ENCODE peak calls at places on chromosomes 6 and 20, in seven cellular contexts. S, C, Z, T, R, V and D are unnamed samples.

GRCh38 chr20:15930324-15931305 is 642.6 kb downstream of the KIF16B start:
- DNase-seq in Z (peak), R (peak), S (no peak), T (peak), C (no peak), V (no peak), D (no peak)

GRCh38 chr6:122042851-122043250 is 356.6 kb upstream of the HSF2 start:
- DNase-seq in Z (no peak), C (no peak), R (no peak), V (no peak), S (no peak), T (peak), D (peak)

GRCh38 chr6:11163932-11164331 is 52.4 kb upstream of the ERVFRD-1 start:
- DNase-seq in C (no peak), Z (no peak), S (no peak), V (no peak), T (no peak), R (no peak), D (no peak)

GRCh38 chr6:159169193-159169555 is at the start of gene FNDC1:
- DNase-seq in Z (no peak), T (no peak), V (peak), S (peak), C (peak), R (peak), D (peak)

GRCh38 chr6:5411414-5411813 is 150.1 kb downstream of the FARS2 start:
- DNase-seq in T (no peak), V (no peak), R (no peak), C (no peak), Z (no peak), S (no peak), D (no peak)

GRCh38 chr6:100664274-100665040 is 199.7 kb upstream of the SIM1 start:
- DNase-seq in T (peak), C (no peak), V (no peak), S (no peak), R (peak), Z (peak), D (no peak)

GRCh38 chr6:131063764-131064272 is 773 bp upstream of the EPB41L2 start:
- DNase-seq in V (no peak), T (no peak), R (peak), Z (no peak), C (no peak), S (no peak), D (peak)

GRCh38 chr20:53942121-53942816 is 128.1 kb downstream of the BCAS1 start:
- DNase-seq in V (no peak), Z (no peak), T (no peak), S (no peak), R (no peak), C (no peak), D (no peak)

GRCh38 chr6:169958510-169958909 is 207.1 kb downstream of the ERMARD start:
- DNase-seq in V (no peak), R (no peak), Z (no peak), S (peak), C (no peak), T (no peak), D (no peak)

GRCh38 chr20:59999502-59999901 is 41.3 kb downstream of the CDH26 start:
- DNase-seq in C (no peak), Z (no peak), T (no peak), S (no peak), V (no peak), R (no peak), D (no peak)

GRCh38 chr6:2353412-2354137 is 108.2 kb upstream of the GMDS start:
- DNase-seq in Z (peak), V (peak), C (peak), S (peak), R (peak), T (peak), D (peak)

GRCh38 chr20:4415281-4415680 is 306.4 kb upstream of the PRND start:
- DNase-seq in Z (no peak), S (no peak), R (no peak), T (no peak), V (no peak), C (no peak), D (no peak)

GRCh38 chr6:134331255-134331654 is 13.3 kb upstream of the SGK1 start:
- DNase-seq in Z (no peak), T (no peak), R (no peak), C (no peak), V (no peak), S (no peak), D (no peak)

GRCh38 chr20:17661121-17661744 is 20.8 kb downstream of the RRBP1 start:
- DNase-seq in R (no peak), S (no peak), Z (no peak), C (no peak), T (peak), V (no peak), D (peak)

GRCh38 chr20:63952210-63952535 is 4.0 kb downstream of the UCKL1 start:
- DNase-seq in T (no peak), S (no peak), R (no peak), Z (no peak), C (no peak), V (no peak), D (no peak)

GRCh38 chr20:24560571-24561485 is 91.4 kb downstream of the SYNDIG1 start:
- DNase-seq in R (no peak), S (no peak), T (no peak), C (no peak), Z (peak), V (no peak), D (no peak)

GRCh38 chr6:36818741-36819140 is 20.5 kb downstream of the CPNE5 start:
- DNase-seq in Z (no peak), V (no peak), T (no peak), R (no peak), S (no peak), C (no peak), D (no peak)

GRCh38 chr20:62171245-62171644 is 11.6 kb upstream of the MTG2 start:
- DNase-seq in V (no peak), S (no peak), R (no peak), Z (no peak), C (no peak), T (no peak), D (no peak)

GRCh38 chr20:61482425-61482887 is 230.4 kb downstream of the CDH4 start:
- DNase-seq in Z (no peak), C (no peak), V (no peak), R (no peak), T (no peak), S (no peak), D (no peak)